ENCODE peak calls at places on chromosomes 12 and 14, in five cellular contexts. Q is Right ventricle myocardium inferior, I is A549, L is brain microvascular endothelial cell, R is HEK293T. A is an unnamed sample.

GRCh38 chr12:52217223-52217622 is 15.8 kb upstream of the KRT7 start:
- DNase-seq in Q (peak; percentile 80), R (no peak), L (no peak), I (peak; percentile 75), A (no peak)

GRCh38 chr12:15756822-15757221 is 32.4 kb downstream of the EPS8 start:
- DNase-seq in Q (no peak), I (no peak), L (no peak), R (no peak), A (no peak)

GRCh38 chr14:48826058-48826457 is 760.1 kb downstream of the RPS29 start:
- DNase-seq in I (no peak), L (peak; percentile 33), Q (no peak), R (no peak), A (no peak)

GRCh38 chr12:5780536-5780935 is 164.5 kb downstream of the ANO2 start:
- DNase-seq in Q (no peak), L (no peak), I (no peak), R (no peak), A (no peak)

GRCh38 chr12:4112290-4112689 is 161.3 kb upstream of the CCND2 start:
- DNase-seq in L (no peak), I (no peak), R (no peak), Q (no peak), A (no peak)

GRCh38 chr12:65532744-65533143 is 254.3 kb downstream of the MSRB3 start:
- DNase-seq in Q (no peak), L (peak; percentile 82), R (peak; percentile 53), I (no peak), A (peak; percentile 46)

GRCh38 chr12:109058773-109059172 is 6.4 kb downstream of the USP30 start:
- DNase-seq in L (no peak), R (no peak), I (no peak), Q (no peak), A (no peak)

GRCh38 chr14:21209185-21209584 is 53.3 kb upstream of the OR5AU1 start:
- DNase-seq in I (no peak), R (no peak), Q (no peak), L (no peak), A (no peak)

GRCh38 chr14:77111021-77111420 is 13.0 kb downstream of the CIPC start:
- DNase-seq in Q (no peak), I (no peak), R (no peak), L (no peak), A (no peak)

GRCh38 chr14:48008646-48009045 is 333.2 kb upstream of the MDGA2 start:
- DNase-seq in L (no peak), R (no peak), Q (no peak), I (no peak), A (no peak)

GRCh38 chr12:105978276-105978675 is 160.5 kb downstream of the NUAK1 start:
- DNase-seq in Q (no peak), R (no peak), I (no peak), L (no peak), A (no peak)

GRCh38 chr12:42407306-42407705 is 81.3 kb downstream of the PPHLN1 start:
- DNase-seq in L (no peak), Q (no peak), R (no peak), I (peak; percentile 31), A (peak; percentile 16)